ENCODE peak calls at places on chromosome 3, in seven cellular contexts. One of them, this sample, is unnamed.

GRCh38 chr3:47961815-47962606 is 54.2 kb downstream of the MAP4 start:
- DNase-seq in right atrium auricular region: no peak
- DNase-seq in Caco-2: no peak
- DNase-seq in B cell: no peak
- DNase-seq in brain microvascular endothelial cell: no peak
- DNase-seq in fibroblast of pulmonary artery: no peak
- DNase-seq in GM20000: peak; percentile 23
- DNase-seq in this sample: no peak

GRCh38 chr3:110243081-110243480 is 828.5 kb upstream of the NECTIN3 start:
- DNase-seq in Caco-2: no peak
- DNase-seq in fibroblast of pulmonary artery: peak; percentile 86
- DNase-seq in right atrium auricular region: no peak
- DNase-seq in B cell: no peak
- DNase-seq in GM20000: no peak
- DNase-seq in brain microvascular endothelial cell: peak; percentile 40
- DNase-seq in this sample: no peak

GRCh38 chr3:31980530-31981205 is 394 bp downstream of the OSBPL10 start:
- DNase-seq in B cell: peak; percentile 81
- DNase-seq in right atrium auricular region: no peak
- DNase-seq in GM20000: peak; percentile 54
- DNase-seq in Caco-2: peak; percentile 84
- DNase-seq in fibroblast of pulmonary artery: peak; percentile 60
- DNase-seq in brain microvascular endothelial cell: no peak
- DNase-seq in this sample: no peak

GRCh38 chr3:33115024-33115768 is 1.4 kb downstream of the CRTAP start:
- DNase-seq in fibroblast of pulmonary artery: peak; percentile 89
- DNase-seq in GM20000: no peak
- DNase-seq in B cell: no peak
- DNase-seq in right atrium auricular region: peak; percentile 92
- DNase-seq in Caco-2: no peak
- DNase-seq in brain microvascular endothelial cell: peak; percentile 80
- DNase-seq in this sample: no peak

GRCh38 chr3:184335291-184335660 is 2.1 kb upstream of the FAM131A start:
- DNase-seq in right atrium auricular region: no peak
- DNase-seq in Caco-2: no peak
- DNase-seq in B cell: no peak
- DNase-seq in fibroblast of pulmonary artery: no peak
- DNase-seq in GM20000: no peak
- DNase-seq in brain microvascular endothelial cell: no peak
- DNase-seq in this sample: no peak

GRCh38 chr3:32420138-32420981 is 28.7 kb downstream of the CMTM7 start:
- DNase-seq in Caco-2: peak; percentile 82
- DNase-seq in GM20000: peak; percentile 61
- DNase-seq in brain microvascular endothelial cell: peak; percentile 53
- DNase-seq in B cell: peak; percentile 78
- DNase-seq in right atrium auricular region: peak; percentile 57
- DNase-seq in fibroblast of pulmonary artery: peak; percentile 48
- DNase-seq in this sample: no peak

GRCh38 chr3:99319961-99320360 is 318.4 kb upstream of the COL8A1 start:
- DNase-seq in B cell: no peak
- DNase-seq in brain microvascular endothelial cell: peak; percentile 78
- DNase-seq in GM20000: no peak
- DNase-seq in Caco-2: no peak
- DNase-seq in fibroblast of pulmonary artery: peak; percentile 86
- DNase-seq in right atrium auricular region: no peak
- DNase-seq in this sample: no peak

GRCh38 chr3:186514296-186515002 is 29.7 kb downstream of the CRYGS start:
- DNase-seq in brain microvascular endothelial cell: no peak
- DNase-seq in B cell: no peak
- DNase-seq in fibroblast of pulmonary artery: no peak
- DNase-seq in Caco-2: no peak
- DNase-seq in right atrium auricular region: no peak
- DNase-seq in GM20000: no peak
- DNase-seq in this sample: no peak

GRCh38 chr3:173938159-173938558 is 540.6 kb downstream of the NLGN1 start:
- DNase-seq in right atrium auricular region: no peak
- DNase-seq in brain microvascular endothelial cell: peak; percentile 48
- DNase-seq in Caco-2: no peak
- DNase-seq in B cell: no peak
- DNase-seq in fibroblast of pulmonary artery: peak; percentile 56
- DNase-seq in GM20000: no peak
- DNase-seq in this sample: no peak

GRCh38 chr3:149576071-149576564 is 81.7 kb downstream of the WWTR1 start:
- DNase-seq in fibroblast of pulmonary artery: peak; percentile 99
- DNase-seq in B cell: no peak
- DNase-seq in GM20000: no peak
- DNase-seq in right atrium auricular region: no peak
- DNase-seq in brain microvascular endothelial cell: peak; percentile 92
- DNase-seq in Caco-2: no peak
- DNase-seq in this sample: no peak

GRCh38 chr3:126551066-126551838 is 7.5 kb downstream of the C3orf22 start:
- DNase-seq in brain microvascular endothelial cell: no peak
- DNase-seq in GM20000: no peak
- DNase-seq in right atrium auricular region: peak; percentile 54
- DNase-seq in Caco-2: peak; percentile 25
- DNase-seq in B cell: no peak
- DNase-seq in fibroblast of pulmonary artery: no peak
- DNase-seq in this sample: no peak

DNA sequence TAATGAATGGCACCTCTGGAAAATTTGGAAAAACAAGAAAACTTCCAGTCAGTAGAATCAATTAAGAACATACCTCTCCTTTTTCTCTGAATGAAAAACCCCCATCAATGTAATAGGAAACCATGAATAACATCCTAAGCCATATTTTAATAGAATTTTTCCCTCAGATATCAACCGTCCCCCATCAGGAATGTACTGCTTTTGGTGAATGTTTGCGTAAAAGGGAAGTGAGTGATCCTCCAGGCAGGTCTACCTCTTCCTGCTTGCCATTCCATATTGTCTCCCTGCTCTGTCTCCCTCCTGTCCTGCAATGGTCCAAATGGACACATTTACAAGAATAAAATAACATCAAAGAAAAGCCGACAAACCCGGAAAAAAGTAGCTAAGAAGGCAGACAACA is 30.8 kb downstream of the LAMP3 start:
- DNase-seq in Caco-2: no peak
- DNase-seq in brain microvascular endothelial cell: peak; percentile 69
- DNase-seq in GM20000: no peak
- DNase-seq in fibroblast of pulmonary artery: peak; percentile 95
- DNase-seq in right atrium auricular region: no peak
- DNase-seq in B cell: no peak
- DNase-seq in this sample: no peak
- TF ChIP-seq CTCF in Caco-2: no peak
- TF ChIP-seq CTCF in brain microvascular endothelial cell: no peak
- TF ChIP-seq CTCF in GM20000: no peak
- TF ChIP-seq CTCF in fibroblast of pulmonary artery: no peak
- TF ChIP-seq CTCF in right atrium auricular region: no peak
- TF ChIP-seq CTCF in B cell: no peak
- TF ChIP-seq CTCF in this sample: no peak

GRCh38 chr3:106331636-106332035 is 462.8 kb upstream of the CBLB start:
- DNase-seq in B cell: no peak
- DNase-seq in fibroblast of pulmonary artery: no peak
- DNase-seq in Caco-2: no peak
- DNase-seq in right atrium auricular region: no peak
- DNase-seq in GM20000: no peak
- DNase-seq in brain microvascular endothelial cell: no peak
- DNase-seq in this sample: no peak

GRCh38 chr3:106329505-106329904 is 460.7 kb upstream of the CBLB start:
- DNase-seq in right atrium auricular region: no peak
- DNase-seq in brain microvascular endothelial cell: no peak
- DNase-seq in B cell: no peak
- DNase-seq in GM20000: no peak
- DNase-seq in fibroblast of pulmonary artery: no peak
- DNase-seq in Caco-2: no peak
- DNase-seq in this sample: no peak

GRCh38 chr3:106332135-106332534 is 463.3 kb upstream of the CBLB start:
- DNase-seq in right atrium auricular region: no peak
- DNase-seq in Caco-2: no peak
- DNase-seq in brain microvascular endothelial cell: no peak
- DNase-seq in GM20000: no peak
- DNase-seq in fibroblast of pulmonary artery: no peak
- DNase-seq in B cell: no peak
- DNase-seq in this sample: no peak

GRCh38 chr3:106333911-106334618 is 465.3 kb upstream of the CBLB start:
- DNase-seq in Caco-2: no peak
- DNase-seq in B cell: peak; percentile 41
- DNase-seq in fibroblast of pulmonary artery: peak; percentile 48
- DNase-seq in right atrium auricular region: no peak
- DNase-seq in GM20000: no peak
- DNase-seq in brain microvascular endothelial cell: peak; percentile 72
- DNase-seq in this sample: no peak

GRCh38 chr3:106332884-106333283 is 464.1 kb upstream of the CBLB start:
- DNase-seq in brain microvascular endothelial cell: no peak
- DNase-seq in GM20000: no peak
- DNase-seq in Caco-2: no peak
- DNase-seq in fibroblast of pulmonary artery: no peak
- DNase-seq in B cell: no peak
- DNase-seq in right atrium auricular region: no peak
- DNase-seq in this sample: peak; percentile 36
- TF ChIP-seq CTCF in brain microvascular endothelial cell: no peak
- TF ChIP-seq CTCF in GM20000: no peak
- TF ChIP-seq CTCF in Caco-2: no peak
- TF ChIP-seq CTCF in fibroblast of pulmonary artery: no peak
- TF ChIP-seq CTCF in B cell: no peak
- TF ChIP-seq CTCF in right atrium auricular region: no peak
- TF ChIP-seq CTCF in this sample: peak; percentile 21

GRCh38 chr3:9792405-9793160 is at the start of the genes ARPC4 and TADA3:
- DNase-seq in brain microvascular endothelial cell: peak; percentile 93
- DNase-seq in right atrium auricular region: peak; percentile 93
- DNase-seq in fibroblast of pulmonary artery: peak; percentile 97
- DNase-seq in Caco-2: peak; percentile 93
- DNase-seq in GM20000: peak; percentile 93
- DNase-seq in B cell: peak; percentile 92
- DNase-seq in this sample: peak; percentile 93
- TF ChIP-seq CTCF in brain microvascular endothelial cell: no peak
- TF ChIP-seq CTCF in right atrium auricular region: no peak
- TF ChIP-seq CTCF in fibroblast of pulmonary artery: no peak
- TF ChIP-seq CTCF in Caco-2: no peak
- TF ChIP-seq CTCF in GM20000: no peak
- TF ChIP-seq CTCF in B cell: no peak
- TF ChIP-seq CTCF in this sample: peak; percentile 25

DNA sequence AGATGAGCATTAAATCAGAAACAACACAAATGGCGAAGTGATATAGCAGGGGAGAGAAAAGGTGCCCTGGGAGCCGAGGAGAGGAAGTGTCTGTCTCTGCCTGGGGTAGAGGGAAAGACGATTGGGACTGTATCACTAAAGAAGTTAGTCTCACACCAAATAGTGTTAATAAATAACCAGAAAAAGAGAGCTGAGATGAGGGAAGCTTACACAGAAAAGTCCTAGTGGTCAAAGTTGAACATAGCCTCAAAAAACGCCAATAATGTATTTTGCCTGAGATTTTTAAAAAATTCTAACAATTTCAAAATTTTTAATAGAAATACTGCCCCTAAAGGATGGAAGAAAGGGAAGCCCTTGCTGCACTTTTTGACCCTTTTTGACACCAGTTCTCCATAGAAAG is 417.6 kb downstream of the TUSC7 start:
- DNase-seq in Caco-2: no peak
- DNase-seq in GM20000: no peak
- DNase-seq in right atrium auricular region: no peak
- DNase-seq in brain microvascular endothelial cell: no peak
- DNase-seq in B cell: no peak
- DNase-seq in fibroblast of pulmonary artery: no peak
- DNase-seq in this sample: no peak
- TF ChIP-seq CTCF in Caco-2: peak; percentile 17
- TF ChIP-seq CTCF in GM20000: no peak
- TF ChIP-seq CTCF in right atrium auricular region: no peak
- TF ChIP-seq CTCF in brain microvascular endothelial cell: no peak
- TF ChIP-seq CTCF in B cell: no peak
- TF ChIP-seq CTCF in fibroblast of pulmonary artery: no peak
- TF ChIP-seq CTCF in this sample: no peak

GRCh38 chr3:81718311-81718710 is 43.1 kb downstream of the GBE1 start:
- DNase-seq in right atrium auricular region: no peak
- DNase-seq in brain microvascular endothelial cell: no peak
- DNase-seq in B cell: no peak
- DNase-seq in GM20000: no peak
- DNase-seq in fibroblast of pulmonary artery: no peak
- DNase-seq in Caco-2: no peak
- DNase-seq in this sample: no peak

GRCh38 chr3:81713018-81713417 is 48.4 kb downstream of the GBE1 start:
- DNase-seq in Caco-2: no peak
- DNase-seq in brain microvascular endothelial cell: no peak
- DNase-seq in GM20000: no peak
- DNase-seq in B cell: no peak
- DNase-seq in right atrium auricular region: no peak
- DNase-seq in fibroblast of pulmonary artery: peak; percentile 75
- DNase-seq in this sample: no peak

DNA sequence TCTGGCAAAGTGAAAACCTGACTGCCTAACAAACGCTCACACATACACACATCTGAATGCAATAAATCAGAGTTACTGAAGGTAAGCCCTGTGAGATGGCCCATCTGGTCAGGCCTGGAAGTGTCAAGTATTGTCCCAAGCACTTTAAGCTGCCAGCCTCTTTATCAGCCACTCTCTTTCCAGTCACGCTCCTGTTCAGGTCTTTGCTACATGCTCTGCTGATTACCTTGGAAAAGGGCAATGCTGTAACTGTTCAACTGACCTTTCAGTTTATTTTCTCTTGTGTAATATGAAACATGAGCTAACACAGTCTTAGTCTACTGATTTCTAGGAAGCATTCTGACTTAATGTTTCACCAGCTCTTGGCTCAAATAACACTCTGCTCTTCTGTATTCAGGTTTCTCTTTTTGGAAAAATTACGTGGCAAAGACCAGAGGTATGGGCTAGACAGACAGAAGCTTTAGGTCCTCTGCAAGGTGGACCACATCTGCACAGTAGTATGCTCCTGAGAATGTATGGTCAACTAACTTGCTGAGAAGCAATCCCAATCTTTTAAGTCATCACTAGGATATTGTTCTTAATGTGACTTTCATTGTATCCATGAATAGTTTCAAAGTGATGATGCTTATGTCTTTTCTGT is 44.5 kb downstream of the GBE1 start:
- DNase-seq in Caco-2: no peak
- DNase-seq in GM20000: no peak
- DNase-seq in brain microvascular endothelial cell: no peak
- DNase-seq in right atrium auricular region: no peak
- DNase-seq in fibroblast of pulmonary artery: peak; percentile 69
- DNase-seq in B cell: no peak
- DNase-seq in this sample: no peak
- TF ChIP-seq CTCF in Caco-2: no peak
- TF ChIP-seq CTCF in GM20000: no peak
- TF ChIP-seq CTCF in brain microvascular endothelial cell: no peak
- TF ChIP-seq CTCF in right atrium auricular region: no peak
- TF ChIP-seq CTCF in fibroblast of pulmonary artery: no peak
- TF ChIP-seq CTCF in B cell: no peak
- TF ChIP-seq CTCF in this sample: no peak

This sample was measured in GM12864.